ENCODE peak calls at places on chromosomes 4 and X, in four cellular contexts. One of them, this sample, is unnamed.

GRCh38 chrX:127306262-127306661 is 486.7 kb downstream of the PRR32 start:
- DNase-seq in kidney epithelial cell: no peak
- DNase-seq in hepatocyte: no peak
- DNase-seq in right atrium auricular region: no peak
- DNase-seq in this sample: no peak

GRCh38 chrX:53438832-53439230 is 4.7 kb upstream of the HSD17B10 start:
- DNase-seq in kidney epithelial cell: no peak
- DNase-seq in hepatocyte: no peak
- DNase-seq in right atrium auricular region: no peak
- DNase-seq in this sample: no peak

GRCh38 chr4:174663254-174663653 is 141.0 kb upstream of the HPGD start:
- DNase-seq in kidney epithelial cell: no peak
- DNase-seq in hepatocyte: no peak
- DNase-seq in right atrium auricular region: no peak
- DNase-seq in this sample: no peak

GRCh38 chr4:128153795-128154194 is 92.7 kb downstream of the LARP1B start:
- DNase-seq in kidney epithelial cell: no peak
- DNase-seq in hepatocyte: no peak
- DNase-seq in right atrium auricular region: no peak
- DNase-seq in this sample: no peak

GRCh38 chr4:184534511-184535391 is 60.4 kb upstream of the IRF2 start:
- DNase-seq in kidney epithelial cell: no peak
- DNase-seq in hepatocyte: peak
- DNase-seq in right atrium auricular region: no peak
- DNase-seq in this sample: no peak

GRCh38 chr4:62771656-62772557 is 1571.8 kb downstream of the ADGRL3 start:
- DNase-seq in kidney epithelial cell: no peak
- DNase-seq in hepatocyte: no peak
- DNase-seq in right atrium auricular region: no peak
- DNase-seq in this sample: no peak

GRCh38 chrX:133412246-133412645 is 3.0 kb downstream of the GPC4 start:
- DNase-seq in kidney epithelial cell: peak
- DNase-seq in hepatocyte: no peak
- DNase-seq in right atrium auricular region: no peak
- DNase-seq in this sample: no peak

GRCh38 chr4:181166742-181167399 is 1076.3 kb upstream of the TENM3 start:
- DNase-seq in kidney epithelial cell: no peak
- DNase-seq in hepatocyte: no peak
- DNase-seq in right atrium auricular region: no peak
- DNase-seq in this sample: no peak

GRCh38 chr4:171561419-171561818 is 251.8 kb upstream of the GALNTL6 start:
- DNase-seq in kidney epithelial cell: no peak
- DNase-seq in hepatocyte: no peak
- DNase-seq in right atrium auricular region: no peak
- DNase-seq in this sample: no peak

GRCh38 chrX:10761447-10761846 is 141.1 kb upstream of the MID1 start:
- DNase-seq in kidney epithelial cell: no peak
- DNase-seq in hepatocyte: no peak
- DNase-seq in right atrium auricular region: no peak
- DNase-seq in this sample: no peak